ENCODE peak calls at places on chromosomes 11 and 22, in seven cellular contexts. J, G, P, I, S, T and H are unnamed samples.
A peak's percentile ranks its signal among the peaks of the same experiment; 100 is the strongest.

GRCh38 chr11:2142762-2143202 is 3.6 kb upstream of the IGF2 start:
- DNase-seq in J (no peak), G (no peak), P (peak; percentile 77), I (no peak), S (no peak), T (peak; percentile 43), H (no peak)

GRCh38 chr11:72570893-72571741 is 103.1 kb downstream of the PDE2A start:
- DNase-seq in J (no peak), G (no peak), P (no peak), I (peak; percentile 26), S (no peak), T (no peak), H (no peak)

GRCh38 chr11:93494341-93494740 is 48.9 kb downstream of the SMCO4 start:
- DNase-seq in J (no peak), G (no peak), P (no peak), I (no peak), S (no peak), T (no peak), H (no peak)

GRCh38 chr11:2510626-2511402 is 66.0 kb downstream of the KCNQ1 start:
- DNase-seq in J (peak; percentile 3), G (no peak), P (no peak), I (no peak), S (no peak), T (no peak), H (no peak)

GRCh38 chr11:113728814-113729213 is 22.7 kb upstream of the TMPRSS5 start:
- DNase-seq in J (no peak), G (no peak), P (no peak), I (no peak), S (no peak), T (no peak), H (no peak)

GRCh38 chr11:16785520-16786128 is 47.2 kb downstream of the C11orf58 start:
- DNase-seq in J (peak; percentile 79), G (peak; percentile 53), P (peak; percentile 78), I (peak; percentile 91), S (peak; percentile 16), T (peak; percentile 37), H (no peak)

GRCh38 chr22:25853902-25854301 is 111.9 kb downstream of the MYO18B start:
- DNase-seq in J (no peak), G (no peak), P (no peak), I (no peak), S (no peak), T (no peak), H (no peak)

GRCh38 chr22:22099833-22100812 is 117.5 kb upstream of the TOP3B start:
- DNase-seq in J (peak; percentile 41), G (peak; percentile 4), P (peak; percentile 48), I (peak; percentile 71), S (no peak), T (no peak), H (no peak)

GRCh38 chr11:7348432-7349298 is 97.0 kb downstream of the SYT9 start:
- DNase-seq in J (peak; percentile 14), G (no peak), P (peak; percentile 4), I (peak; percentile 69), S (no peak), T (no peak), H (no peak)

GRCh38 chr11:120228794-120229384 is 11.1 kb upstream of the POU2F3 start:
- DNase-seq in J (no peak), G (no peak), P (peak; percentile 22), I (peak; percentile 72), S (no peak), T (no peak), H (no peak)

GRCh38 chr11:92219476-92219875 is 5.1 kb upstream of the FAT3 start:
- DNase-seq in J (no peak), G (no peak), P (no peak), I (no peak), S (no peak), T (no peak), H (no peak)

GRCh38 chr22:22917377-22917776 is 29.8 kb downstream of the IGLL5 start:
- DNase-seq in J (no peak), G (no peak), P (no peak), I (no peak), S (no peak), T (no peak), H (no peak)

GRCh38 chr22:17943533-17944204 is 80.7 kb downstream of the MICAL3 start:
- DNase-seq in J (no peak), G (no peak), P (no peak), I (no peak), S (no peak), T (no peak), H (no peak)

GRCh38 chr11:67466367-67466766 is 2.7 kb downstream of the TMEM134 start:
- DNase-seq in J (no peak), G (no peak), P (no peak), I (no peak), S (no peak), T (no peak), H (no peak)

GRCh38 chr11:2400761-2401435 is 348 bp downstream of the TSSC4 start:
- DNase-seq in J (no peak), G (no peak), P (peak; percentile 25), I (no peak), S (no peak), T (no peak), H (no peak)

GRCh38 chr22:44309137-44309536 is 3.6 kb downstream of the SHISAL1 start:
- DNase-seq in J (no peak), G (no peak), P (peak; percentile 98), I (no peak), S (no peak), T (no peak), H (no peak)

GRCh38 chr11:9687736-9688494 is 24.0 kb downstream of the SWAP70 start:
- DNase-seq in J (no peak), G (peak; percentile 8), P (peak; percentile 51), I (no peak), S (no peak), T (no peak), H (no peak)

GRCh38 chr22:26169312-26170111 is at the start of gene SEZ6L:
- DNase-seq in J (peak; percentile 58), G (no peak), P (no peak), I (peak; percentile 79), S (no peak), T (no peak), H (no peak)

GRCh38 chr22:27252282-27253049 is 549.1 kb downstream of the MN1 start:
- DNase-seq in J (no peak), G (no peak), P (peak; percentile 75), I (no peak), S (no peak), T (no peak), H (no peak)

GRCh38 chr22:36419177-36419911 is 31.6 kb upstream of the MYH9 start:
- DNase-seq in J (no peak), G (peak; percentile 74), P (peak; percentile 56), I (peak; percentile 69), S (no peak), T (no peak), H (no peak)

GRCh38 chr11:10592331-10592730 is 23.9 kb upstream of the LYVE1 start:
- DNase-seq in J (no peak), G (no peak), P (peak; percentile 87), I (no peak), S (no peak), T (no peak), H (no peak)

GRCh38 chr11:16846305-16846704 is 107.9 kb downstream of the C11orf58 start:
- DNase-seq in J (no peak), G (no peak), P (no peak), I (no peak), S (no peak), T (no peak), H (no peak)

GRCh38 chr22:50445071-50445879 is 29.6 kb downstream of the SBF1 start:
- DNase-seq in J (no peak), G (no peak), P (no peak), I (no peak), S (no peak), T (no peak), H (no peak)

GRCh38 chr11:8692417-8692816 is 9.8 kb downstream of the RPL27A start:
- DNase-seq in J (no peak), G (no peak), P (no peak), I (peak; percentile 44), S (no peak), T (no peak), H (no peak)

GRCh38 chr11:111605681-111606080 is 3.4 kb downstream of the SIK2 start:
- DNase-seq in J (no peak), G (no peak), P (no peak), I (no peak), S (no peak), T (no peak), H (no peak)

GRCh38 chr22:20550851-20551744 is 43.7 kb downstream of the MED15 start:
- DNase-seq in J (peak; percentile 25), G (no peak), P (peak; percentile 82), I (no peak), S (peak; percentile 56), T (peak; percentile 46), H (no peak)

GRCh38 chr11:92870241-92870826 is 99.1 kb upstream of the MTNR1B start:
- DNase-seq in J (no peak), G (no peak), P (no peak), I (no peak), S (no peak), T (no peak), H (no peak)

GRCh38 chr11:19747634-19748280 is 35.1 kb downstream of the NAV2 start:
- DNase-seq in J (no peak), G (no peak), P (no peak), I (no peak), S (no peak), T (no peak), H (no peak)

GRCh38 chr11:61914471-61915171 is 2.7 kb downstream of the RAB3IL1 start:
- DNase-seq in J (no peak), G (no peak), P (no peak), I (no peak), S (no peak), T (no peak), H (no peak)

GRCh38 chr11:93529707-93530467 is 13.3 kb downstream of the SMCO4 start:
- DNase-seq in J (no peak), G (no peak), P (no peak), I (no peak), S (no peak), T (no peak), H (no peak)

GRCh38 chr11:3121931-3122774 is 43.0 kb downstream of the OSBPL5 start:
- DNase-seq in J (peak; percentile 11), G (no peak), P (no peak), I (peak; percentile 37), S (no peak), T (no peak), H (no peak)

GRCh38 chr22:25210831-25211230 is 8.6 kb upstream of the CRYBB2 start:
- DNase-seq in J (no peak), G (no peak), P (no peak), I (no peak), S (no peak), T (no peak), H (no peak)

GRCh38 chr11:12281571-12282478 is 95.5 kb upstream of the PARVA start:
- DNase-seq in J (peak; percentile 89), G (peak; percentile 66), P (peak; percentile 86), I (peak; percentile 95), S (peak; percentile 68), T (peak; percentile 72), H (peak; percentile 54)

GRCh38 chr22:41197046-41197807 is 7.9 kb upstream of the L3MBTL2 start:
- DNase-seq in J (peak; percentile 86), G (peak; percentile 88), P (peak; percentile 82), I (peak; percentile 93), S (peak; percentile 84), T (peak; percentile 75), H (peak; percentile 70)

GRCh38 chr11:2799881-2800654 is 85.5 kb downstream of the CDKN1C start:
- DNase-seq in J (peak; percentile 9), G (no peak), P (no peak), I (peak; percentile 30), S (no peak), T (no peak), H (no peak)

GRCh38 chr11:800473-800872 is 2.4 kb upstream of the SLC25A22 start:
- DNase-seq in J (no peak), G (no peak), P (no peak), I (no peak), S (no peak), T (no peak), H (no peak)

GRCh38 chr11:89540826-89541225 is 49.7 kb upstream of the NOX4 start:
- DNase-seq in J (no peak), G (no peak), P (no peak), I (no peak), S (no peak), T (no peak), H (no peak)

GRCh38 chr22:27461470-27461869 is 340.1 kb downstream of the MN1 start:
- DNase-seq in J (peak; percentile 56), G (no peak), P (peak; percentile 98), I (peak; percentile 94), S (no peak), T (no peak), H (no peak)